ENCODE peak calls at places on chromosomes 16 and 17, in six cellular contexts. R is stomach, I is prostate gland, Y is breast epithelium, H is transverse colon, F is GM12878. V is an unnamed sample.
A peak's percentile ranks its signal among the peaks of the same experiment; 100 is the strongest.

GRCh38 chr16:29645699-29646187 is 17.3 kb upstream of the SPN start:
- DNase-seq in R (no peak), I (no peak), Y (no peak), H (no peak), F (peak; percentile 83), V (no peak)

GRCh38 chr16:57091200-57091989 is 988 bp upstream of the CPNE2 start:
- DNase-seq in R (peak; percentile 33), I (no peak), Y (no peak), H (peak; percentile 50), F (no peak), V (no peak)

GRCh38 chr16:86050111-86050510 is 151.1 kb downstream of the IRF8 start:
- DNase-seq in R (no peak), I (no peak), Y (no peak), H (no peak), F (no peak), V (no peak)

GRCh38 chr17:4565209-4566141 is 5.1 kb upstream of the GGT6 start:
- DNase-seq in R (peak; percentile 72), I (peak; percentile 51), Y (no peak), H (peak; percentile 77), F (no peak), V (no peak)

GRCh38 chr16:22635345-22635744 is 124.7 kb downstream of the NPIPB5 start:
- DNase-seq in R (no peak), I (no peak), Y (no peak), H (no peak), F (no peak), V (no peak)

GRCh38 chr17:34757106-34757505 is 177.7 kb downstream of the TMEM132E start:
- DNase-seq in R (no peak), I (no peak), Y (no peak), H (no peak), F (no peak), V (no peak)

GRCh38 chr17:48194097-48194550 is 86.6 kb downstream of the SNX11 start:
- DNase-seq in R (no peak), I (no peak), Y (no peak), H (no peak), F (no peak), V (no peak)

GRCh38 chr16:81786321-81786720 is 7.2 kb downstream of the PLCG2 start:
- DNase-seq in R (no peak), I (no peak), Y (no peak), H (no peak), F (no peak), V (no peak)

GRCh38 chr17:30278032-30278431 is 13.7 kb downstream of the BLMH start:
- DNase-seq in R (peak; percentile 28), I (no peak), Y (no peak), H (no peak), F (no peak), V (no peak)

GRCh38 chr17:77422104-77422782 is 281.5 kb downstream of the SEC14L1 start:
- DNase-seq in R (no peak), I (no peak), Y (peak; percentile 78), H (no peak), F (no peak), V (no peak)

DNA sequence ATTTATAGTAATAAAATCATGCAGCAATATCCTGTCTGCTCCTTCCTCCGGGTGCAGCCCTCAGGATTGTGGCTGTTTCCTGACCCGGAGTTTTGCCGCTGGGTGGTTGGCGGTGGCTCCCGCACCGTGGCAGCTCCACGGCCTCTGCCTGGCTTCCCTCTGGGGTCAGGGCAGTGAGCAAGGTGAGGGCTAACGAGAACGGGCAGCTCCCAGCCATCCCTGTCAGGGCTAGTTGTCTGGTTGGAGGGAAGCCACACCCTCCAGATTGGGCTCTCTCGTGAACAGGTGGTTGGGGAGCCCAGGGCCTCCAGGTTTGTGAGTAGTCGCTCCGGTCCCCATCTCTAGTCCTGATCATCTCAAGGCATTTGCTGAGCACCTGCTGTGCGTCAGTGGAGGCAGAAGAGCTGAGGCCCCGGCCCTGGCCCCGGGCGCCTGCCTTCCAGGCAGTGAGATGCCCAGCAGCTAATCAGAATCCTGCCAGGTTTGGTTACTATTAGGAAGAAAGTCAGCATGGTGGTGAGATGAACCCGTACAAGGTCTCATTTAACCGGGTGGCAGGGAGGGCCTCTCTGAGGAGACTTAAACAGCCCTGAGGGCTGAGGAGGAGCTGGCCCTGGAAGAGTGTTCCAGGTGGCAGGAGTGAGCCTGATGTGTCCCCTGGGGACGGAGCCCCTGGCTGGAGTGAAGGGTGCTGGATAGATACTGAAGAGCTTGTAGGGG is 2.3 kb upstream of the NUDT16L1 start:
- DNase-seq in R (no peak), I (no peak), Y (no peak), H (no peak), F (no peak), V (no peak)
- TF ChIP-seq POLR2AphosphoS5 in R (no peak), I (no peak), Y (no peak), H (no peak), F (no peak), V (no peak)

DNA sequence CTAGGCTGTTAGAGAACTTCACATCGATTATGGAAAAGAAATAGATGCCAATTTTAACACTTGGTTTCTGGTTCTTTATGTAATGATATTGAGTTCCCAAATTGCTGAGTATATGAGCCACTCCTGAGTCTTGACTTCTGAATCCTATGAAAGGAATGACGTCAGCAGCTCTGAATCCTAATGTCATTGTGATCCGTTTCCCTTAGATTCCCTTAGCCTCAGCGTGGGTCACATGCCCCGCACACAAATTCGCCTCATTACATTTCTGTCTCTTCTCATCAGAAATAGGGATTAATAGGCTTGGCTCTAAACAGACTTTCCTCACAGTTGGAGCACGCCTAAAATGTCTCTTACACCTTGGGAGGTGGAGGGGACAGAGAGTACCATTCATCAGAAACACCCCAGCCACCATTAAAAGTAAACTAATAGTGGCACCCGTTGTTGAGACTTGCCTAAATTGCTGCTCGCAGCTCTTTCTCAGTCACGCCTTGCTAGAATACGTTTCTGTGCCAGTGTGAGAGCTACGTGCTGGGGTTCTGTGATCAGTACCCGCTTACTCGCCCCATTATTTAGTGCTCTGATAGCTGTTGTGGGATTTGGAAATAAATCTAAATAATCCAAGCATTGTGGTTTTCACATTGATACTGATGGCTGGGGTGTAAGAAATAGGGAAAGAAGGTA is 7.1 kb downstream of the MRM3 start:
- DNase-seq in R (no peak), I (no peak), Y (no peak), H (no peak), F (no peak), V (no peak)
- H3K4me3 ChIP-seq in R (no peak overlapping the region), I (no peak overlapping the region), Y (no peak overlapping the region), H (no peak overlapping the region), F (no peak overlapping the region), V (no peak overlapping the region)

GRCh38 chr17:43477832-43478634 is 5.7 kb upstream of the DHX8 start:
- DNase-seq in R (no peak), I (no peak), Y (no peak), H (no peak), F (no peak), V (no peak)

GRCh38 chr17:43482103-43483012 is 1.4 kb upstream of the DHX8 start:
- DNase-seq in R (no peak), I (no peak), Y (no peak), H (no peak), F (no peak), V (no peak)

GRCh38 chr17:43479948-43480347 is 3.8 kb upstream of the DHX8 start:
- DNase-seq in R (no peak), I (no peak), Y (no peak), H (no peak), F (no peak), V (no peak)

DNA sequence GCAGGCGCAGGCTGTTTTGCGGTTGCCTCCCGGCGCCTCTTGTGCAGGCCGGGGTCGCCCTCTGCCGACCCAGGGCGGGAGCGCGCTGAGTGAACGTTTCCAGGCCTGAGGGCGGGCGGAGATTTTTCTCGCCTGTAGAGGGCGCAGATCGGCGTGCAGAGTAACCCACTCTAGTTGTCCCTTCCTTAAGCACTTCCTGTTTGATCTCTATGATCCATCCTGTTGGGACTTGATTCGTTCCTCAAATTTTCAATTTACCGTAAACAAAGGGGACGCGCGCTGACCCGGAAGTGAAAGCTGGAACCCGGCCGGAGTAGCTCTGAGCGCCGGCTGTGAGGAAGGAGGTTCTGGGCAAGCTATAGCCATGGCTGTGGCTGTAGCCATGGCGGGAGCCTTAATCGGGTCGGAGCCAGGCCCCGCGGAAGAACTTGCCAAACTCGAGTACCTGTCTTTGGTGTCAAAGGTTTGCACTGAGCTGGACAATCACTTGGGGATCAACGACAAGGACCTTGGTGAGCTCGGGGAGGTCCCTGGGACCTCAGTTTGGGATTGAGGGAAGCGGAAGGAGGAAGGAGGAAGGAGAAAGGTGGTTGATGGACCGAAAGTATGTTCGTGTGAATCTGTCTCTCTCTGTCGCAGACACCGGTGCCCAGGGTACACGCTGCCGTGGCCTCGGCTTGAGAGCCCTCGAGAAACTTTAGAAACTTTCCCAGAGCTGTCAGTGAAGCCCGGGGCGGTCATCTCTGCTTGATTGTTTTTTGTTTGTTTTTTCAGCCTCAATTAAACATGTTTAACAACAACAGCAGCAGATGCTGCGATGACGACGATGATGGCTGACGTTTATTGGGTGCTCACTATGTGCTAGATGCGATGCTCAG is at the start of gene DHX8:
- DNase-seq in R (peak; percentile 99), I (peak; percentile 95), Y (peak; percentile 98), H (peak; percentile 98), F (peak; percentile 97), V (peak; percentile 99)
- TF ChIP-seq POLR2A in R (no peak), I (peak; percentile 49), Y (peak; percentile 40), H (peak; percentile 85), F (peak; percentile 91), V (no peak)

GRCh38 chr17:64499805-64500486 is 3.1 kb upstream of the POLG2 start:
- DNase-seq in R (no peak), I (no peak), Y (no peak), H (no peak), F (no peak), V (no peak)
- TF ChIP-seq POLR2AphosphoS5 in R (no peak), I (no peak), Y (no peak), H (peak; percentile 60), F (peak; percentile 81), V (no peak)

GRCh38 chr17:43905985-43906852 is 1.1 kb downstream of the MPP2 start:
- DNase-seq in R (peak; percentile 74), I (no peak), Y (peak; percentile 70), H (peak; percentile 62), F (no peak), V (peak; percentile 94)

GRCh38 chr17:43906951-43907424 is 348 bp downstream of the MPP2 start:
- DNase-seq in R (no peak), I (no peak), Y (no peak), H (no peak), F (no peak), V (no peak)

GRCh38 chr17:43908111-43908721 is 880 bp upstream of the MPP2 start:
- DNase-seq in R (peak; percentile 65), I (peak; percentile 64), Y (no peak), H (peak; percentile 64), F (no peak), V (peak; percentile 95)

GRCh38 chr17:43907425-43907981 is at the start of gene MPP2:
- DNase-seq in R (peak; percentile 73), I (peak; percentile 68), Y (no peak), H (peak; percentile 69), F (no peak), V (peak; percentile 94)

DNA sequence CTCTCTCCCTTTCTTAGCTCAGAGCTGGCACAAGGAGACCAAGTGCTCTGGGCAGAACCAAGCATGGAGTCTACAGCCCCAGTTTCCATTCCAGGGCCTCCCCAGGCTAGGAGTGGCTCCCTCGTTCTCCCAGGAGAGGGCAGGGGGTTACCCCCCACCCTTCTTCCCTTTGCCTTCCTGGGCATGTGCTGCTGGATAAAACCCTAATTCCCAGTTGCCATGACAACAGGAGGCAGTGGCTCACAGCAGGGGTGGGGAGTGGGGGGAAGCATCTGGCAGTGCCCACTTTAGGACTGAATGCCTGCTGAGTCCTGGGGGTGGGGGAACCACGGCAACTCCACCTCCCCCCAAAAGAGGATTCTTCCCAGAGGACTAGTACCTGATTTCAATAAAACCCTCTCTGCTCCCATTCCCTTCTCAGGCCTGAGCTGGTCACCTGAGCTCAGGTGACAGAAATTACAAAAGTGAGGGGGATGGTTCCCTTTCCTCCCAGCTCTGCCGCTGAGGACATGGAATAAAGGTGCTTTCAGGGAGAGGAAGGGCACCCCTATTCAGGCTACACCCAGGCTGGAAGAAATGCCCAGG is 1.8 kb downstream of the MPP2 start:
- DNase-seq in R (no peak), I (no peak), Y (no peak), H (no peak), F (no peak), V (no peak)
- H3K4me3 ChIP-seq in R (peak overlapping the region; percentile 81), I (peak overlapping the region; percentile 52), Y (no peak overlapping the region), H (no peak overlapping the region), F (no peak overlapping the region), V (peak overlapping the region; percentile 86)

V was measured in esophagus muscularis mucosa.